ENCODE peak calls at places on chromosomes 13 and 19, in seven cellular contexts. Y is mammary epithelial cell, H is fibroblast of pulmonary artery, M is choroid plexus epithelial cell, Q is OCI-LY7, I is NB4, E is upper lobe of right lung. O is an unnamed sample.

GRCh38 chr19:5718032-5718578 is 1.8 kb downstream of the LONP1 start:
- DNase-seq in Y (peak), H (peak), M (peak), Q (no peak), I (peak), E (no peak), O (no peak)

GRCh38 chr13:38947049-38947448 is 43.6 kb downstream of the STOML3 start:
- DNase-seq in Y (peak), H (no peak), M (no peak), Q (no peak), I (no peak), E (no peak), O (no peak)

GRCh38 chr19:40610396-40611064 is 9.4 kb downstream of the LTBP4 start:
- DNase-seq in Y (peak), H (no peak), M (no peak), Q (no peak), I (no peak), E (peak), O (no peak)

GRCh38 chr13:80716610-80717081 is 375.7 kb upstream of the SPRY2 start:
- DNase-seq in Y (no peak), H (peak), M (peak), Q (no peak), I (no peak), E (peak), O (no peak)

GRCh38 chr13:20401958-20402856 is 123.5 kb downstream of the CRYL1 start:
- DNase-seq in Y (peak), H (peak), M (peak), Q (no peak), I (no peak), E (no peak), O (no peak)

GRCh38 chr13:43963726-43964125 is 84.0 kb downstream of the LACC1 start:
- DNase-seq in Y (no peak), H (no peak), M (peak), Q (peak), I (peak), E (no peak), O (peak)

GRCh38 chr19:53190253-53190652 is 2.9 kb downstream of the ZNF665 start:
- DNase-seq in Y (no peak), H (no peak), M (no peak), Q (no peak), I (no peak), E (no peak), O (no peak)

GRCh38 chr19:4007836-4008539 is 452 bp downstream of the PIAS4 start:
- DNase-seq in Y (no peak), H (no peak), M (peak), Q (peak), I (no peak), E (peak), O (no peak)

GRCh38 chr13:43572601-43573360 is 214.0 kb downstream of the ENOX1 start:
- DNase-seq in Y (peak), H (peak), M (no peak), Q (no peak), I (no peak), E (no peak), O (no peak)

GRCh38 chr19:35267818-35268545 is 780 bp upstream of the USF2 start:
- DNase-seq in Y (peak), H (peak), M (peak), Q (peak), I (peak), E (peak), O (peak)

GRCh38 chr19:2785244-2786000 is at the start of gene THOP1:
- DNase-seq in Y (peak), H (peak), M (peak), Q (peak), I (peak), E (peak), O (peak)

GRCh38 chr13:42549555-42549941 is 24.4 kb upstream of the TNFSF11 start:
- DNase-seq in Y (no peak), H (no peak), M (peak), Q (no peak), I (no peak), E (no peak), O (no peak)

GRCh38 chr13:100428966-100429365 is 159.6 kb downstream of the GGACT start:
- DNase-seq in Y (no peak), H (no peak), M (peak), Q (no peak), I (no peak), E (no peak), O (no peak)

GRCh38 chr19:44745386-44745831 is 3.1 kb upstream of the BCL3 start:
- DNase-seq in Y (peak), H (peak), M (peak), Q (no peak), I (no peak), E (peak), O (no peak)

GRCh38 chr13:36766295-36766694 is 52.7 kb upstream of the RFXAP start:
- DNase-seq in Y (peak), H (peak), M (peak), Q (no peak), I (no peak), E (no peak), O (no peak)

GRCh38 chr19:43575955-43576451 is 402 bp downstream of the PINLYP start:
- DNase-seq in Y (peak), H (no peak), M (no peak), Q (no peak), I (no peak), E (no peak), O (no peak)

GRCh38 chr19:39297931-39298634 is 1.9 kb downstream of the IFNL1 start:
- DNase-seq in Y (no peak), H (no peak), M (no peak), Q (no peak), I (no peak), E (peak), O (no peak)

GRCh38 chr19:30367001-30367400 is 5.2 kb upstream of the ZNF536 start:
- DNase-seq in Y (no peak), H (no peak), M (no peak), Q (no peak), I (no peak), E (no peak), O (no peak)

GRCh38 chr13:98041081-98041820 is 87.8 kb downstream of the IPO5 start:
- DNase-seq in Y (peak), H (no peak), M (no peak), Q (no peak), I (no peak), E (no peak), O (no peak)

GRCh38 chr13:100707818-100708740 is 33.5 kb upstream of the TMTC4 start:
- DNase-seq in Y (peak), H (peak), M (no peak), Q (no peak), I (peak), E (no peak), O (no peak)

GRCh38 chr13:79786176-79786575 is 305.2 kb downstream of the NDFIP2 start:
- DNase-seq in Y (no peak), H (no peak), M (no peak), Q (no peak), I (no peak), E (no peak), O (no peak)

GRCh38 chr19:53865523-53865917 is 2.2 kb upstream of the MYADM start:
- DNase-seq in Y (no peak), H (no peak), M (no peak), Q (no peak), I (peak), E (no peak), O (peak)

GRCh38 chr19:11115895-11116446 is 26.7 kb downstream of the LDLR start:
- DNase-seq in Y (no peak), H (no peak), M (no peak), Q (no peak), I (no peak), E (no peak), O (no peak)

GRCh38 chr19:16026756-16027155 is 49.5 kb upstream of the TPM4 start:
- DNase-seq in Y (no peak), H (no peak), M (no peak), Q (no peak), I (no peak), E (no peak), O (no peak)

GRCh38 chr13:40340368-40341085 is 325.9 kb downstream of the FOXO1 start:
- DNase-seq in Y (peak), H (peak), M (peak), Q (no peak), I (no peak), E (no peak), O (no peak)

GRCh38 chr13:32910530-32910929 is 105.7 kb upstream of the KL start:
- DNase-seq in Y (no peak), H (no peak), M (no peak), Q (no peak), I (peak), E (no peak), O (no peak)

GRCh38 chr19:7366701-7367420 is 18.1 kb downstream of the ARHGEF18 start:
- DNase-seq in Y (peak), H (peak), M (peak), Q (peak), I (peak), E (no peak), O (peak)

DNA sequence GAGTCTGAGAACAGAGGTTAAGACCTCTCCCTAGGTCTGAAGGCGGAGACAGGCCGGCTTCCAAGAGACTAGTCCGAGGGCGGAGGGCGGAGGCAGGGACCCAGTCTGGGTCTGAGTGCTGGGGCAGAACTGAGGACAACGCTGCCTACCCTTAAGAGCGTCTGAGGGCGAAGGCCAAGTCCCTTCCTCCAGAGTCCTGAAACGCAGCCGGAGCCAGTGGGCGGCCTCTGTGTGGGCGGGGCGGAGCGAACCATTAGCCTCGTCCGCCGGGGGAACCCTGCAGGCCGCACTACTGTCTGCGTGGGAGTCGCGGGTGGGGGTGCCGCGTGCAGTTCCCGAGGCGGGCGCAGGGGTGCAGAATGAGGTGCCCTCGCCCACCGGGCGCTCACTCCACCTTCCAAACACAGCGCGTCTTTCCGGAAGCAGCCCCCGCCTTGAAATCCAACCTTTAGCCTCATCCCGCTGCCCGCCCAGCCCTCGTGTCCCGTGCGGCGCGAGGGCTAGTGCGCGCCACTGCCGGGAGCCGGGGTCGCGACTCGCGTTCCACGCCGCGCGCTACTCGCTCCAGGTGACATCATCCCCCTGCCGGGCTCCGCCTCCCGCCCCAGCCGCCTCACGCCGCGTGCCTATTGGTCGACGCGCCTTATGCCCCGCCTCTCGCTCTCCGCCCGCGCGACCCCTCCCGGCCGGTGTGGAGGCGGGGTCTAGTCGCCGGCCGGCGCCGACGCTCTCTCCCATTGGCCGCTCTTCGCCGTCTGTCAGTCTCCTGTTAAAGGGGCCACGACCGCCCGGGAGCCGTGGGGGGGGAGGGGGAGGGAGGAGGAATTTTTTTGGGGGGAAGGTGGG is at the start of gene C19orf73:
- DNase-seq in Y (peak), H (peak), M (peak), Q (peak), I (peak), E (peak), O (peak)
- TF ChIP-seq CTCF in Y (no peak), H (no peak), M (no peak), Q (peak), I (no peak), E (peak), O (no peak)

DNA sequence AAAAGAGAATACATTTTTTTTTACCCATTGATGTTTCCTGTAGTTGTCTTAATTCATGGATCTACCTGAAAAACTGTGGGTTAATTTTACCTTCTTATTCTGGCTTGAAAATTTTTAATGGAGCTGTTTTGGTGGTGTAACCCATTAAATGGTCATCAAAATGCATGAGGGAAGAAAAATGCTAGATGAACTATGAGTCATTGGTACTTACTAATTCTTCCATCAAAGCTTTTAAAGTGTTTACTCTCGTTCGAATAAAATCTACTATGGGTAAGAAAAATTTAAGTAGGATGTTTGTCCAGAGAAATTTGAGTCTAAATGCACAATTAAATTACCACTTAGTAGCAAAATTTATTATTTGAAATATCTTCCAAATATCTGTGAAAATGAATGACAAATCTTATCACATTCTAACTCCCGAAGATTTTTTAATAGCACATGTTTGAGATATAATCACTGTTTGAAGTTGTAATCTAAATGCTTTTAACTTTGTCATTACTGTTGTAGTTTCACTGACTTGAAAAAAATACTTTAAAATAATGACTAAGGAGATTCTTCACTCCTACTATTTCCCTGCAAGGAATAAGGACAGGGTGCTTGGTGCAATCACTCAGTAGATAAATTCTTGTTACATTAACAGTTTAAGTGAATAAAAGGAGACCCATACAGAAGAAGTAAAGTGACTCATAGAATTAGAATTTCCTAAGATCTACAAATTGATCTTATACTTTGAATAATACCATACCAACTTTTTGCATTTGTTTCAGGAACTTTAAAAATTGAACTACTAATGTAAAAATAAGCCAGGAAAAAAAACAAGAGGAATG is 437.7 kb downstream of the IRS2 start:
- DNase-seq in Y (peak), H (peak), M (peak), Q (no peak), I (no peak), E (no peak), O (no peak)
- TF ChIP-seq CTCF in Y (no peak), H (no peak), M (no peak), Q (no peak), I (no peak), E (no peak), O (no peak)

DNA sequence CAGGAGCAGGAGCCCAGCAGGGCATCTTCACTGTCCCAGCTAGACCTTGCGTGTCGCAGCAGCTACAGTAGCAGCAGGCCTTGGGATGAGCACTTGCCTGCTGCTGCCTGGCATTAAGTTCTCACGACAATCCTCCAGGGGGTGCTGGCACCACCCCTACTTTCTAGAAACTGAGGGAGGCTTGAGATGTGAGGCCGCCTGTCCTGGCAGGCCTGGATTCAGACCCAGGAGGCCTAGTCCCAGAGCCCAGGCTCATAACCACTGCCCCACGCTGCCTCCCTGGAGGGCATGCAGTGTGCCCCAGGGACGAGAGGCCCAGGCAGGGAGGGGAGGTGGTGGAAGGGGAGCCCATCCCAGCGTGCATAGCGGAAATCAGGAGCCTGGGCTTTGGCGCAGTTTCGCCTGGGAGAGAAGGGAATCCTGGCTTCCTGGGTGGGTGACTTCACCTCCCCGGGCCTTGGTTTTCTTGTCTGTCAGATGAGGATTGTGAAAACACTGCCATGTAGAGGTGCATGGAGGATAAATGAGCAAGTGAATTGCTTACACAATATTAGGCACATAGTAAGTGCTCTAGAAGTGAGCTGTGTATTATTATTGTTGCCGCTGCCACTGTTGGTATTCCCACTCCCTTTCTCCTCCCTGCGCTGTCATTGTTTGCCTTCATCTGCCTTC is 26.1 kb downstream of the PPP5C start:
- DNase-seq in Y (no peak), H (peak), M (peak), Q (no peak), I (peak), E (peak), O (no peak)
- TF ChIP-seq CTCF in Y (peak), H (peak), M (peak), Q (peak), I (peak), E (peak), O (no peak)

GRCh38 chr19:55069137-55069858 is 6.3 kb upstream of the RDH13 start:
- DNase-seq in Y (peak), H (peak), M (no peak), Q (no peak), I (peak), E (peak), O (peak)
- TF ChIP-seq CTCF in Y (no peak), H (no peak), M (no peak), Q (no peak), I (no peak), E (no peak), O (no peak)

GRCh38 chr13:106588367-106588766 is 20.4 kb upstream of the ARGLU1 start:
- DNase-seq in Y (no peak), H (no peak), M (no peak), Q (no peak), I (no peak), E (no peak), O (no peak)
- TF ChIP-seq CTCF in Y (no peak), H (no peak), M (no peak), Q (no peak), I (no peak), E (no peak), O (no peak)